ENCODE peak calls at places on chromosomes 11 and 22, in six cellular contexts. One of them, this sample, is unnamed.

GRCh38 chr22:27487600-27488450 is 313.7 kb downstream of the MN1 start:
- DNase-seq in AG08395: no peak
- DNase-seq in GM04504: no peak
- DNase-seq in H1: no peak
- DNase-seq in LoVo: no peak
- DNase-seq in psoas muscle: no peak
- DNase-seq in this sample: no peak

GRCh38 chr11:128574576-128575011 is 12.8 kb downstream of the ETS1 start:
- DNase-seq in AG08395: no peak
- DNase-seq in GM04504: no peak
- DNase-seq in H1: no peak
- DNase-seq in LoVo: no peak
- DNase-seq in psoas muscle: no peak
- DNase-seq in this sample: no peak

GRCh38 chr11:10858505-10859360 is 880 bp upstream of the ZBED5 start:
- DNase-seq in AG08395: peak
- DNase-seq in GM04504: no peak
- DNase-seq in H1: no peak
- DNase-seq in LoVo: peak
- DNase-seq in psoas muscle: peak
- DNase-seq in this sample: peak

GRCh38 chr11:3037041-3037944 is 19.9 kb downstream of the CARS1 start:
- DNase-seq in AG08395: peak
- DNase-seq in GM04504: no peak
- DNase-seq in H1: peak
- DNase-seq in LoVo: peak
- DNase-seq in psoas muscle: peak
- DNase-seq in this sample: peak

GRCh38 chr11:91664521-91664920 is 560.1 kb upstream of the FAT3 start:
- DNase-seq in AG08395: no peak
- DNase-seq in GM04504: no peak
- DNase-seq in H1: no peak
- DNase-seq in LoVo: no peak
- DNase-seq in psoas muscle: no peak
- DNase-seq in this sample: peak

GRCh38 chr11:61406991-61407728 is 14.8 kb downstream of the TMEM216 start:
- DNase-seq in AG08395: no peak
- DNase-seq in GM04504: no peak
- DNase-seq in H1: no peak
- DNase-seq in LoVo: no peak
- DNase-seq in psoas muscle: no peak
- DNase-seq in this sample: no peak

GRCh38 chr22:26213826-26214225 is 44.6 kb downstream of the SEZ6L start:
- DNase-seq in AG08395: no peak
- DNase-seq in GM04504: no peak
- DNase-seq in H1: no peak
- DNase-seq in LoVo: no peak
- DNase-seq in psoas muscle: no peak
- DNase-seq in this sample: no peak

GRCh38 chr11:2687782-2688191 is 12.0 kb downstream of the KCNQ1OT1 start:
- DNase-seq in AG08395: no peak
- DNase-seq in GM04504: no peak
- DNase-seq in H1: no peak
- DNase-seq in LoVo: no peak
- DNase-seq in psoas muscle: no peak
- DNase-seq in this sample: no peak

GRCh38 chr22:48357961-48358360 is 1469.7 kb downstream of the BRD1 start:
- DNase-seq in AG08395: no peak
- DNase-seq in GM04504: no peak
- DNase-seq in H1: no peak
- DNase-seq in LoVo: no peak
- DNase-seq in psoas muscle: no peak
- DNase-seq in this sample: no peak

GRCh38 chr11:79269923-79270322 is 170.9 kb downstream of the TENM4 start:
- DNase-seq in AG08395: no peak
- DNase-seq in GM04504: no peak
- DNase-seq in H1: no peak
- DNase-seq in LoVo: no peak
- DNase-seq in psoas muscle: no peak
- DNase-seq in this sample: no peak

GRCh38 chr22:31248138-31248745 is 36.1 kb downstream of the LIMK2 start:
- DNase-seq in AG08395: peak
- DNase-seq in GM04504: peak
- DNase-seq in H1: peak
- DNase-seq in LoVo: peak
- DNase-seq in psoas muscle: peak
- DNase-seq in this sample: peak

GRCh38 chr11:42996742-42997307 is 315.0 kb upstream of the API5 start:
- DNase-seq in AG08395: no peak
- DNase-seq in GM04504: no peak
- DNase-seq in H1: no peak
- DNase-seq in LoVo: no peak
- DNase-seq in psoas muscle: no peak
- DNase-seq in this sample: no peak

GRCh38 chr11:129960216-129961214 is 42.1 kb downstream of the PRDM10 start:
- DNase-seq in AG08395: peak
- DNase-seq in GM04504: peak
- DNase-seq in H1: no peak
- DNase-seq in LoVo: peak
- DNase-seq in psoas muscle: no peak
- DNase-seq in this sample: no peak

GRCh38 chr11:44886765-44887164 is 63.9 kb downstream of the TP53I11 start:
- DNase-seq in AG08395: peak
- DNase-seq in GM04504: peak
- DNase-seq in H1: no peak
- DNase-seq in LoVo: no peak
- DNase-seq in psoas muscle: no peak
- DNase-seq in this sample: no peak

GRCh38 chr11:119909495-119909894 is 180.5 kb upstream of the NECTIN1 start:
- DNase-seq in AG08395: no peak
- DNase-seq in GM04504: no peak
- DNase-seq in H1: no peak
- DNase-seq in LoVo: no peak
- DNase-seq in psoas muscle: no peak
- DNase-seq in this sample: no peak

GRCh38 chr11:19952101-19952605 is 208.1 kb downstream of the DBX1 start:
- DNase-seq in AG08395: no peak
- DNase-seq in GM04504: no peak
- DNase-seq in H1: no peak
- DNase-seq in LoVo: peak
- DNase-seq in psoas muscle: no peak
- DNase-seq in this sample: no peak

GRCh38 chr11:31160504-31161422 is 208.8 kb downstream of the DCDC1 start:
- DNase-seq in AG08395: no peak
- DNase-seq in GM04504: no peak
- DNase-seq in H1: no peak
- DNase-seq in LoVo: peak
- DNase-seq in psoas muscle: no peak
- DNase-seq in this sample: no peak

GRCh38 chr11:33567004-33567403 is 133.6 kb downstream of the C11orf91 start:
- DNase-seq in AG08395: no peak
- DNase-seq in GM04504: no peak
- DNase-seq in H1: no peak
- DNase-seq in LoVo: no peak
- DNase-seq in psoas muscle: no peak
- DNase-seq in this sample: no peak

GRCh38 chr11:114340311-114341131 is 44.3 kb downstream of the NNMT start:
- DNase-seq in AG08395: peak
- DNase-seq in GM04504: peak
- DNase-seq in H1: no peak
- DNase-seq in LoVo: peak
- DNase-seq in psoas muscle: peak
- DNase-seq in this sample: peak

GRCh38 chr22:47795477-47796127 is 1033.2 kb downstream of the TBC1D22A start:
- DNase-seq in AG08395: no peak
- DNase-seq in GM04504: no peak
- DNase-seq in H1: no peak
- DNase-seq in LoVo: no peak
- DNase-seq in psoas muscle: no peak
- DNase-seq in this sample: no peak

GRCh38 chr11:40276960-40277359 is 1182.5 kb downstream of the LRRC4C start:
- DNase-seq in AG08395: no peak
- DNase-seq in GM04504: no peak
- DNase-seq in H1: no peak
- DNase-seq in LoVo: no peak
- DNase-seq in psoas muscle: no peak
- DNase-seq in this sample: no peak

GRCh38 chr11:76329084-76329648 is 51.8 kb downstream of the THAP12 start:
- DNase-seq in AG08395: no peak
- DNase-seq in GM04504: no peak
- DNase-seq in H1: no peak
- DNase-seq in LoVo: peak
- DNase-seq in psoas muscle: no peak
- DNase-seq in this sample: no peak

GRCh38 chr11:2522636-2523255 is 77.9 kb downstream of the KCNQ1 start:
- DNase-seq in AG08395: no peak
- DNase-seq in GM04504: no peak
- DNase-seq in H1: no peak
- DNase-seq in LoVo: no peak
- DNase-seq in psoas muscle: peak
- DNase-seq in this sample: no peak

GRCh38 chr11:122229078-122229477 is 113.1 kb upstream of the BLID start:
- DNase-seq in AG08395: peak
- DNase-seq in GM04504: peak
- DNase-seq in H1: no peak
- DNase-seq in LoVo: no peak
- DNase-seq in psoas muscle: no peak
- DNase-seq in this sample: no peak

GRCh38 chr11:12854297-12854661 is 154.8 kb upstream of the RASSF10 start:
- DNase-seq in AG08395: no peak
- DNase-seq in GM04504: no peak
- DNase-seq in H1: no peak
- DNase-seq in LoVo: no peak
- DNase-seq in psoas muscle: no peak
- DNase-seq in this sample: no peak

GRCh38 chr22:22014285-22014659 is 31.7 kb upstream of the TOP3B start:
- DNase-seq in AG08395: no peak
- DNase-seq in GM04504: no peak
- DNase-seq in H1: no peak
- DNase-seq in LoVo: no peak
- DNase-seq in psoas muscle: no peak
- DNase-seq in this sample: no peak

GRCh38 chr11:77609234-77609633 is 19.5 kb downstream of the AQP11 start:
- DNase-seq in AG08395: no peak
- DNase-seq in GM04504: no peak
- DNase-seq in H1: no peak
- DNase-seq in LoVo: no peak
- DNase-seq in psoas muscle: no peak
- DNase-seq in this sample: no peak

GRCh38 chr11:23232652-23233051 is 372.4 kb upstream of the CCDC179 start:
- DNase-seq in AG08395: no peak
- DNase-seq in GM04504: no peak
- DNase-seq in H1: no peak
- DNase-seq in LoVo: no peak
- DNase-seq in psoas muscle: no peak
- DNase-seq in this sample: no peak

GRCh38 chr11:92314499-92314898 is 89.9 kb downstream of the FAT3 start:
- DNase-seq in AG08395: peak
- DNase-seq in GM04504: no peak
- DNase-seq in H1: no peak
- DNase-seq in LoVo: no peak
- DNase-seq in psoas muscle: no peak
- DNase-seq in this sample: no peak